ENCODE peak calls at places on chromosomes 1 and 21, in eight cellular contexts. M, Z, K, J, H, S, X and E are unnamed samples. For H3K36me3, the result is how much of the 10 kb centered on the place peaks cover.

GRCh38 chr1:6612641-6613360 is 730 bp upstream of the PHF13 start:
- DNase-seq in S (peak), K (peak), Z (peak), M (peak), J (peak), X (peak), H (peak), E (peak)

GRCh38 chr1:224554056-224554455 is 62.1 kb upstream of the CNIH3 start:
- DNase-seq in H (no peak), S (no peak), M (no peak), X (no peak), J (no peak), K (no peak), Z (no peak), E (no peak)

GRCh38 chr1:216111842-216112241 is 311.4 kb downstream of the USH2A start:
- DNase-seq in J (no peak), X (no peak), S (no peak), Z (peak), M (no peak), K (no peak), H (no peak), E (no peak)

GRCh38 chr1:15249032-15249601 is 2.1 kb downstream of the FHAD1 start:
- DNase-seq in K (no peak), Z (no peak), H (no peak), S (peak), X (no peak), M (no peak), J (no peak), E (no peak)

GRCh38 chr1:91771717-91772116 is 114.2 kb downstream of the TGFBR3 start:
- DNase-seq in M (no peak), K (no peak), H (no peak), Z (no peak), J (no peak), S (no peak), X (no peak), E (no peak)

GRCh38 chr1:63307196-63307794 is 15.1 kb upstream of the FOXD3 start:
- DNase-seq in K (no peak), Z (no peak), J (no peak), H (no peak), X (no peak), M (no peak), S (no peak), E (no peak)

GRCh38 chr1:9453375-9454093 is 85.7 kb upstream of the SLC25A33 start:
- DNase-seq in X (no peak), K (no peak), J (peak), Z (no peak), S (no peak), M (no peak), H (no peak), E (no peak)

GRCh38 chr1:27418326-27418761 is 25.9 kb downstream of the GPR3 start:
- DNase-seq in S (peak), M (peak), Z (peak), J (no peak), K (peak), H (peak), X (no peak), E (no peak)

GRCh38 chr1:202023033-202023433 is 12.6 kb downstream of the ELF3 start:
- DNase-seq in J (no peak), Z (no peak), M (no peak), X (peak), H (peak), K (no peak), S (no peak), E (no peak)

GRCh38 chr1:2381741-2382620 is 9.4 kb downstream of the MORN1 start:
- DNase-seq in X (peak), M (peak), Z (peak), J (peak), K (peak), S (peak), H (peak), E (peak)

GRCh38 chr1:213970193-213970592 is 17.6 kb upstream of the PROX1 start:
- DNase-seq in H (no peak), K (no peak), M (no peak), J (no peak), X (no peak), Z (no peak), S (peak), E (no peak)

GRCh38 chr1:1298861-1299685 is 8.7 kb downstream of the ACAP3 start:
- DNase-seq in M (no peak), J (peak), H (no peak), X (no peak), K (no peak), Z (no peak), S (no peak), E (no peak)

GRCh38 chr1:43285269-43285986 is at the start of gene C1orf210:
- DNase-seq in S (no peak), K (no peak), M (no peak), X (peak), H (peak), J (peak), Z (no peak), E (no peak)

GRCh38 chr1:38766125-38766524 is 93.4 kb downstream of the RRAGC start:
- DNase-seq in S (no peak), M (no peak), K (no peak), J (no peak), H (no peak), X (no peak), Z (no peak), E (no peak)

GRCh38 chr1:5598824-5599395 is 393.3 kb downstream of the NPHP4 start:
- DNase-seq in X (no peak), Z (no peak), M (no peak), S (no peak), J (no peak), K (no peak), H (no peak), E (peak)

GRCh38 chr1:92817986-92818764 is 13.7 kb upstream of the RPL5 start:
- DNase-seq in H (no peak), X (no peak), J (peak), K (no peak), S (peak), Z (peak), M (no peak), E (no peak)

GRCh38 chr1:159071970-159072582 is 4.5 kb downstream of the AIM2 start:
- DNase-seq in S (peak), J (peak), H (no peak), M (no peak), X (no peak), K (no peak), Z (peak), E (no peak)

GRCh38 chr21:46156378-46156645 is 933 bp upstream of the FTCD start:
- DNase-seq in S (no peak), M (no peak), Z (no peak), X (no peak), H (no peak), K (peak), J (no peak), E (no peak)

GRCh38 chr1:154179951-154180687 is 11.8 kb downstream of the TPM3 start:
- DNase-seq in M (no peak), S (no peak), X (no peak), Z (no peak), K (no peak), J (peak), H (no peak), E (no peak)

GRCh38 chr1:31593770-31594632 is 17.7 kb downstream of the TINAGL1 start:
- DNase-seq in H (peak), Z (peak), K (peak), M (peak), J (peak), X (peak), S (peak), E (peak)

GRCh38 chr1:53583903-53584210 is 124.7 kb downstream of the DMRTB1 start:
- DNase-seq in Z (no peak), X (no peak), S (no peak), J (no peak), H (no peak), K (no peak), M (no peak), E (no peak)

GRCh38 chr21:42433946-42434551 is 30.3 kb downstream of the UBASH3A start:
- DNase-seq in X (no peak), S (no peak), H (no peak), M (no peak), J (no peak), Z (no peak), K (no peak), E (no peak)

GRCh38 chr1:55827350-55827749 is 612.2 kb upstream of the USP24 start:
- DNase-seq in Z (peak), J (no peak), H (no peak), S (peak), X (no peak), K (no peak), M (peak), E (no peak)

GRCh38 chr1:13492711-13493110 is 21.1 kb downstream of the LRRC38 start:
- DNase-seq in J (no peak), H (no peak), K (no peak), M (no peak), Z (no peak), S (no peak), X (no peak), E (no peak)

GRCh38 chr1:2108213-2108876 is 58.1 kb downstream of the PRKCZ start:
- DNase-seq in K (no peak), S (peak), J (peak), H (no peak), Z (peak), M (peak), X (no peak), E (no peak)

GRCh38 chr1:66333463-66334232 is 200.3 kb upstream of the SGIP1 start:
- DNase-seq in S (no peak), X (no peak), Z (peak), J (peak), K (peak), H (no peak), M (no peak), E (peak)

GRCh38 chr1:36738245-36738644 is 255.5 kb upstream of the CSF3R start:
- DNase-seq in K (no peak), X (no peak), J (no peak), S (no peak), Z (no peak), M (no peak), H (no peak), E (no peak)

GRCh38 chr1:169631249-169631648 is 1.3 kb upstream of the SELP start:
- DNase-seq in Z (no peak), H (no peak), S (no peak), K (no peak), X (no peak), M (no peak), J (no peak), E (no peak)

GRCh38 chr1:151867321-151867720 is 13.8 kb upstream of the THEM5 start:
- DNase-seq in X (no peak), J (no peak), S (no peak), Z (peak), H (no peak), K (no peak), M (no peak), E (no peak)

GRCh38 chr1:108591471-108591870 is 31.6 kb downstream of the EEIG2 start:
- DNase-seq in H (no peak), S (no peak), M (no peak), J (no peak), Z (no peak), K (no peak), X (no peak), E (no peak)

GRCh38 chr21:42062543-42063022 is 8.5 kb upstream of the UMODL1 start:
- DNase-seq in X (no peak), J (no peak), M (no peak), K (peak), S (no peak), Z (no peak), H (no peak), E (no peak)

GRCh38 chr1:19517017-19517416 is 31.7 kb upstream of the CAPZB start:
- DNase-seq in K (no peak), J (no peak), X (no peak), S (no peak), Z (no peak), H (no peak), M (no peak), E (no peak)

DNA sequence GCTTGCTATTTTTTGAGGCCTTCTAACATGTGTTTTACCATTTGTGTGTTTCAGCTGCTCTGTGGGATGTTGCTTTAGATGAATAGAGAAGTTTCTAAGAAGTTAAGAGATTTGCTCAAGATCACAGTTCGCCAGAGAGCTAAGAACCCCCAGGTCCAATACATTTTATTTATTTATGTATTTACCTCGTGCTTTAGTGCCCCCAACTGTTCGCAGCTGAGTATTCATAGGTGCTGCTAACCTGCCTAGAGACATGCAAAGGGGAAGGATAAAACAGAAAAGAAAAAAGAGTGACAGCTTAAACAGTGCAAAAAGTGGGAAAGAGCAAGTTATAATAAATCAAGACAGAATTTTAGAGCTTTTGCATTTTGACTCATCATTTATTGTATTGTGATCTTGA is 31.1 kb downstream of the NFYC start:
- DNase-seq in K (no peak), J (no peak), Z (no peak), S (no peak), X (no peak), M (no peak), H (no peak), E (no peak)
- H3K36me3 ChIP-seq in K (under half), J (under half), Z (under half), S (under half), X (under half), M (under half), H (under half), E (under half)

GRCh38 chr21:17988038-17988437 is 168.9 kb upstream of the C21orf91 start:
- DNase-seq in S (no peak), X (no peak), H (no peak), K (no peak), Z (no peak), J (no peak), M (no peak), E (no peak)
- H3K27ac ChIP-seq in S (no peak), X (no peak), H (no peak), K (no peak), Z (no peak), J (no peak), M (no peak), E (no peak)

DNA sequence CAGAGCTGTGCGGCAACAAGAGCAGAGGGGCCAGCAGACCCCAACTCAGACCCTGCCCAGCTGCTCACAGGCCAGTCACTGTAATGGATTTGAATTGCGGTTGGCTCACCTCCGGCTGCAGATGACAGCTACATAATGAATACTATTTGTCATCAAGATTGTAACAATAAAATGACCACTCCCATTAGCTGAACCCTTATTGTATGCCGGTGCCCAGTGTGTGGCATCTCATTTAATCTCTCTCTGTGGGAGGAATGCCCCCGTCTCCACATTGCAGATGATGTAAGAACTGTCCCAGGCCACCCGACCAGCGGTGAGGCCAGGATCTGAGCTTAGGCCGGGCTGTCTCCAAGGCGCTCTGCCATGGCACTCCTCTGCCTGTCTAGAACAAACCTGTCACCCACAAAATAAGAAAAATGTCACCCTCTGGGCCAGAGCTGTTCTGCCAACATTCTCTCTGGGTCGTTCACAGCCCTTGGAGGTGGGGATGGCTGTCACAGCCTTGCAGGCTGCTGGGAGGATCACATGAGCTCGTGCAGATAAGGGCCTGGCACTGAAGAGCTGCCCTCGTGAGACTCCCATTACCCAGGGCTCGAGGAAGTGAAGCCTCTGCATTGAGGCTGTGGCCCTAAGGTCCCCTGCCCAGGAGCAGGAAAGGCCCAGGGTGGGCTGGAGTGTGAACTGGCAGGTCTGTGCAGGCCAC is 52.7 kb downstream of the ECE1 start:
- DNase-seq in S (no peak), M (no peak), Z (no peak), K (peak), J (no peak), X (peak), H (peak), E (no peak)
- H3K36me3 ChIP-seq in S (under half), M (half or more), Z (under half), K (under half), J (under half), X (under half), H (under half), E (half or more)

GRCh38 chr1:164774413-164774812 is 215.4 kb downstream of the PBX1 start:
- DNase-seq in M (no peak), X (no peak), K (no peak), J (no peak), H (no peak), S (no peak), Z (peak), E (no peak)
- H3K27ac ChIP-seq in M (peak), X (peak), K (no peak), J (peak), H (peak), S (peak), Z (peak), E (peak)